ENCODE peak calls at places on chromosomes 2 and 18, in ten cellular contexts. Q is tibial nerve, P is endothelial cell of umbilical vein, N is GM13976, C is left ventricle myocardium inferior, A is cardiac muscle cell, V is ascending aorta, U is GM12865, S is K562, O is nephron progenitor cell. K is an unnamed sample.

GRCh38 chr18:21851327-21851961 is 110.9 kb downstream of the MIB1 start:
- DNase-seq in V (no peak), A (no peak), C (no peak), U (peak; percentile 37), S (no peak), Q (no peak), N (no peak), P (peak; percentile 32), O (no peak), K (peak; percentile 12)

GRCh38 chr2:189082576-189082975 is 97.0 kb downstream of the COL5A2 start:
- DNase-seq in U (no peak), C (no peak), O (no peak), S (no peak), A (no peak), P (no peak), N (no peak), V (no peak), Q (no peak), K (no peak)

GRCh38 chr2:71578665-71579371 is 125.5 kb downstream of the DYSF start:
- DNase-seq in U (no peak), O (no peak), P (no peak), N (no peak), Q (peak; percentile 63), S (no peak), A (no peak), V (peak; percentile 53), C (peak; percentile 73), K (no peak)

GRCh38 chr2:75074228-75074627 is 115.8 kb downstream of the POLE4 start:
- DNase-seq in C (no peak), O (no peak), P (no peak), N (no peak), Q (no peak), U (no peak), A (peak; percentile 41), S (no peak), V (no peak), K (no peak)

GRCh38 chr2:109020217-109020637 is 31.2 kb upstream of the EDAR start:
- DNase-seq in U (no peak), A (peak; percentile 66), O (no peak), N (no peak), V (no peak), S (no peak), P (no peak), Q (no peak), C (no peak), K (no peak)

GRCh38 chr18:31380912-31381311 is 4.3 kb downstream of the DSG4 start:
- DNase-seq in Q (no peak), U (no peak), N (no peak), A (no peak), C (no peak), O (no peak), V (no peak), S (no peak), P (no peak), K (no peak)

GRCh38 chr2:68156419-68156818 is 1.3 kb upstream of the PNO1 start:
- DNase-seq in P (no peak), V (no peak), N (no peak), O (no peak), A (no peak), Q (no peak), C (no peak), U (no peak), S (no peak), K (no peak)

GRCh38 chr2:100592226-100592625 is 29.4 kb downstream of the PDCL3 start:
- DNase-seq in P (no peak), A (no peak), C (no peak), N (no peak), S (no peak), V (no peak), U (no peak), O (no peak), Q (no peak), K (no peak)

GRCh38 chr2:31517442-31518203 is 63.1 kb downstream of the SRD5A2 start:
- DNase-seq in O (no peak), V (no peak), C (no peak), Q (no peak), U (no peak), N (no peak), P (no peak), S (no peak), A (no peak), K (no peak)

GRCh38 chr2:31513553-31513952 is 67.2 kb downstream of the SRD5A2 start:
- DNase-seq in S (no peak), V (no peak), U (no peak), A (no peak), N (no peak), Q (no peak), P (no peak), C (no peak), O (no peak), K (no peak)

GRCh38 chr2:31511376-31511775 is 69.4 kb downstream of the SRD5A2 start:
- DNase-seq in C (no peak), Q (no peak), V (no peak), O (no peak), A (no peak), S (no peak), U (no peak), N (no peak), P (no peak), K (no peak)

DNA sequence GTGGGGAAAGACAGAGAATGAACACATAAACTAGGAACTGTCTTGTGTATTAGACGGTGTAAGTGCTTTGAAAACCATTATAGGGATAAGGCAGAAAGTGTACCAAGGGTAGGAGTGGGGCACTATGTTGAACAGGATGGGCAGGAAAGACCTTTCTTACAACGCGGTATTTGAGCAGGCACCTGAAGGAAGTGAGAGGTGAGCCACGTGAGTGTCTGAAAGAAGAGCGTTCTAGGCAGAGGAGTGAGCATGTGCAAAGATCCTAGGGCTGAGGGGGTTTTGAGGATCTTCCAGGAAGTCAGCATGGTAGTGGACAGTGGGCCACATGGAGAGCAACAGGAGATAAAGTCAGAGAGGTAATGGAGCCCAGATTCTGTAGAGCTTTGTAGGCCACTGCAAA is 65.2 kb downstream of the SRD5A2 start:
- DNase-seq in A (no peak), Q (no peak), N (no peak), O (no peak), U (no peak), S (no peak), P (no peak), V (no peak), C (no peak), K (no peak)
- TF ChIP-seq CTCF in A (no peak), Q (no peak), N (no peak), O (no peak), U (no peak), S (no peak), P (no peak), V (no peak), C (no peak), K (no peak)

GRCh38 chr2:43605079-43605655 is 9.3 kb upstream of the THADA start:
- DNase-seq in N (peak; percentile 32), C (no peak), O (peak; percentile 16), A (peak; percentile 70), P (peak; percentile 43), V (no peak), Q (no peak), U (peak; percentile 49), S (peak; percentile 51), K (peak; percentile 22)
- TF ChIP-seq CTCF in N (peak; percentile 42), C (peak; percentile 50), O (peak; percentile 46), A (peak; percentile 66), P (peak; percentile 39), V (peak; percentile 38), Q (peak; percentile 30), U (peak; percentile 43), S (peak; percentile 67), K (peak; percentile 62)

DNA sequence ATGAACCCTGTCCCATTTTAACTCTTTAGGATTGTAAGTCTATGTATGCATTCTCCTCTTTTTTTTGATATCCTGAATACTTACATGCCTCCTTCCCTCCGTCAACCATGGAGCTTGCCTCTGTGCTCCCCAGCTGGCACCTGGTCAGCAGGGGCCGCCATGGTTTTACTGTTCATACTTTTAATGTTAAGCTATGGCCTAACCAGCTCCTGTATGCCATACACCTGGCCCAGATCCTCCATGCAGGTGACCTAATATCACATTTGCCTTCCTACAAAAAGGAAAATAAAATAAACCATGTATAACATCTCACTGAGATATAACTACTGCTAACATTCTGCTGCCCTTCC is 283.1 kb upstream of the TRIB2 start:
- DNase-seq in C (no peak), A (no peak), P (no peak), Q (no peak), S (no peak), O (no peak), V (no peak), N (no peak), U (peak; percentile 10), K (no peak)
- TF ChIP-seq CTCF in C (no peak), A (no peak), P (no peak), Q (no peak), S (peak; percentile 29), O (no peak), V (no peak), N (peak; percentile 16), U (no peak), K (peak; percentile 38)

GRCh38 chr18:62399781-62400308 is 74.7 kb downstream of the TNFRSF11A start:
- DNase-seq in N (no peak), P (peak; percentile 46), Q (no peak), U (peak; percentile 49), C (no peak), O (no peak), A (peak; percentile 2), S (no peak), V (no peak), K (no peak)
- TF ChIP-seq CTCF in N (no peak), P (peak; percentile 46), Q (no peak), U (peak; percentile 21), C (no peak), O (peak; percentile 31), A (peak; percentile 12), S (peak; percentile 21), V (no peak), K (peak; percentile 2)